ENCODE peak calls at places on chromosomes 1 and 21, in seven cellular contexts. One of them, this sample, is unnamed.
A peak's percentile ranks its signal among the peaks of the same experiment; 100 is the strongest.

GRCh38 chr1:223180803-223181321 is 37.8 kb upstream of the TLR5 start:
- DNase-seq in Peyer's patch: no peak
- DNase-seq in DMS53: no peak
- DNase-seq in stimulated activated CD4-positive, alpha-beta T cell treated with anti-CD3 and anti-CD28 coated beads, TNF-alpha, amount 100 ng/mL, for 1 hour: no peak
- DNase-seq in neural crest cell: no peak
- DNase-seq in EL: no peak
- DNase-seq in AG04450: no peak
- DNase-seq in this sample: no peak

GRCh38 chr1:18241932-18242331 is 134.3 kb downstream of the IGSF21 start:
- DNase-seq in Peyer's patch: no peak
- DNase-seq in DMS53: peak; percentile 60
- DNase-seq in stimulated activated CD4-positive, alpha-beta T cell treated with anti-CD3 and anti-CD28 coated beads, TNF-alpha, amount 100 ng/mL, for 1 hour: no peak
- DNase-seq in neural crest cell: no peak
- DNase-seq in EL: no peak
- DNase-seq in AG04450: no peak
- DNase-seq in this sample: no peak

GRCh38 chr1:50183734-50184133 is 75.0 kb downstream of the ELAVL4 start:
- DNase-seq in Peyer's patch: no peak
- DNase-seq in DMS53: no peak
- DNase-seq in stimulated activated CD4-positive, alpha-beta T cell treated with anti-CD3 and anti-CD28 coated beads, TNF-alpha, amount 100 ng/mL, for 1 hour: no peak
- DNase-seq in neural crest cell: no peak
- DNase-seq in EL: no peak
- DNase-seq in AG04450: no peak
- DNase-seq in this sample: no peak

GRCh38 chr1:76083189-76083588 is 8.6 kb downstream of the ST6GALNAC3 start:
- DNase-seq in Peyer's patch: no peak
- DNase-seq in DMS53: no peak
- DNase-seq in stimulated activated CD4-positive, alpha-beta T cell treated with anti-CD3 and anti-CD28 coated beads, TNF-alpha, amount 100 ng/mL, for 1 hour: no peak
- DNase-seq in neural crest cell: no peak
- DNase-seq in EL: no peak
- DNase-seq in AG04450: no peak
- DNase-seq in this sample: no peak

GRCh38 chr1:229664133-229664689 is 38.2 kb downstream of the URB2 start:
- DNase-seq in Peyer's patch: no peak
- DNase-seq in DMS53: no peak
- DNase-seq in stimulated activated CD4-positive, alpha-beta T cell treated with anti-CD3 and anti-CD28 coated beads, TNF-alpha, amount 100 ng/mL, for 1 hour: peak; percentile 62
- DNase-seq in neural crest cell: no peak
- DNase-seq in EL: peak; percentile 59
- DNase-seq in AG04450: no peak
- DNase-seq in this sample: peak; percentile 49

GRCh38 chr1:63818567-63819340 is 44.9 kb downstream of the ROR1 start:
- DNase-seq in Peyer's patch: no peak
- DNase-seq in DMS53: no peak
- DNase-seq in stimulated activated CD4-positive, alpha-beta T cell treated with anti-CD3 and anti-CD28 coated beads, TNF-alpha, amount 100 ng/mL, for 1 hour: no peak
- DNase-seq in neural crest cell: no peak
- DNase-seq in EL: no peak
- DNase-seq in AG04450: no peak
- DNase-seq in this sample: no peak

GRCh38 chr21:45410865-45411809 is 6.2 kb downstream of the COL18A1 start:
- DNase-seq in Peyer's patch: no peak
- DNase-seq in DMS53: no peak
- DNase-seq in stimulated activated CD4-positive, alpha-beta T cell treated with anti-CD3 and anti-CD28 coated beads, TNF-alpha, amount 100 ng/mL, for 1 hour: no peak
- DNase-seq in neural crest cell: no peak
- DNase-seq in EL: no peak
- DNase-seq in AG04450: no peak
- DNase-seq in this sample: no peak

GRCh38 chr1:247362074-247362597 is 30.5 kb upstream of the ZNF496 start:
- DNase-seq in Peyer's patch: no peak
- DNase-seq in DMS53: peak; percentile 26
- DNase-seq in stimulated activated CD4-positive, alpha-beta T cell treated with anti-CD3 and anti-CD28 coated beads, TNF-alpha, amount 100 ng/mL, for 1 hour: no peak
- DNase-seq in neural crest cell: no peak
- DNase-seq in EL: no peak
- DNase-seq in AG04450: no peak
- DNase-seq in this sample: no peak

GRCh38 chr1:34113887-34114286 is 51.1 kb downstream of the CSMD2 start:
- DNase-seq in Peyer's patch: no peak
- DNase-seq in DMS53: peak; percentile 70
- DNase-seq in stimulated activated CD4-positive, alpha-beta T cell treated with anti-CD3 and anti-CD28 coated beads, TNF-alpha, amount 100 ng/mL, for 1 hour: no peak
- DNase-seq in neural crest cell: no peak
- DNase-seq in EL: no peak
- DNase-seq in AG04450: no peak
- DNase-seq in this sample: no peak

GRCh38 chr1:22816803-22817202 is 106.2 kb downstream of the EPHB2 start:
- DNase-seq in Peyer's patch: no peak
- DNase-seq in DMS53: no peak
- DNase-seq in stimulated activated CD4-positive, alpha-beta T cell treated with anti-CD3 and anti-CD28 coated beads, TNF-alpha, amount 100 ng/mL, for 1 hour: no peak
- DNase-seq in neural crest cell: no peak
- DNase-seq in EL: no peak
- DNase-seq in AG04450: no peak
- DNase-seq in this sample: no peak

GRCh38 chr1:80054129-80054528 is 1047.6 kb upstream of the ADGRL4 start:
- DNase-seq in Peyer's patch: no peak
- DNase-seq in DMS53: peak; percentile 100
- DNase-seq in stimulated activated CD4-positive, alpha-beta T cell treated with anti-CD3 and anti-CD28 coated beads, TNF-alpha, amount 100 ng/mL, for 1 hour: no peak
- DNase-seq in neural crest cell: no peak
- DNase-seq in EL: peak; percentile 77
- DNase-seq in AG04450: peak; percentile 41
- DNase-seq in this sample: no peak

GRCh38 chr1:25086518-25087079 is 145.7 kb downstream of the SYF2 start:
- DNase-seq in Peyer's patch: no peak
- DNase-seq in DMS53: no peak
- DNase-seq in stimulated activated CD4-positive, alpha-beta T cell treated with anti-CD3 and anti-CD28 coated beads, TNF-alpha, amount 100 ng/mL, for 1 hour: no peak
- DNase-seq in neural crest cell: no peak
- DNase-seq in EL: no peak
- DNase-seq in AG04450: no peak
- DNase-seq in this sample: no peak

GRCh38 chr1:28865997-28866650 is 48.2 kb upstream of the EPB41 start:
- DNase-seq in Peyer's patch: no peak
- DNase-seq in DMS53: no peak
- DNase-seq in stimulated activated CD4-positive, alpha-beta T cell treated with anti-CD3 and anti-CD28 coated beads, TNF-alpha, amount 100 ng/mL, for 1 hour: no peak
- DNase-seq in neural crest cell: no peak
- DNase-seq in EL: no peak
- DNase-seq in AG04450: no peak
- DNase-seq in this sample: no peak

GRCh38 chr1:119633575-119634325 is 14.3 kb downstream of the ZNF697 start:
- DNase-seq in Peyer's patch: no peak
- DNase-seq in DMS53: no peak
- DNase-seq in stimulated activated CD4-positive, alpha-beta T cell treated with anti-CD3 and anti-CD28 coated beads, TNF-alpha, amount 100 ng/mL, for 1 hour: no peak
- DNase-seq in neural crest cell: no peak
- DNase-seq in EL: no peak
- DNase-seq in AG04450: no peak
- DNase-seq in this sample: no peak

GRCh38 chr1:182888736-182889531 is 49.8 kb downstream of the DHX9 start:
- DNase-seq in Peyer's patch: no peak
- DNase-seq in DMS53: no peak
- DNase-seq in stimulated activated CD4-positive, alpha-beta T cell treated with anti-CD3 and anti-CD28 coated beads, TNF-alpha, amount 100 ng/mL, for 1 hour: no peak
- DNase-seq in neural crest cell: no peak
- DNase-seq in EL: peak; percentile 16
- DNase-seq in AG04450: no peak
- DNase-seq in this sample: no peak

GRCh38 chr1:38758824-38759223 is 100.7 kb downstream of the RRAGC start:
- DNase-seq in Peyer's patch: no peak
- DNase-seq in DMS53: no peak
- DNase-seq in stimulated activated CD4-positive, alpha-beta T cell treated with anti-CD3 and anti-CD28 coated beads, TNF-alpha, amount 100 ng/mL, for 1 hour: no peak
- DNase-seq in neural crest cell: no peak
- DNase-seq in EL: no peak
- DNase-seq in AG04450: no peak
- DNase-seq in this sample: no peak

GRCh38 chr1:212797681-212798080 is 6.0 kb downstream of the TATDN3 start:
- DNase-seq in Peyer's patch: no peak
- DNase-seq in DMS53: no peak
- DNase-seq in stimulated activated CD4-positive, alpha-beta T cell treated with anti-CD3 and anti-CD28 coated beads, TNF-alpha, amount 100 ng/mL, for 1 hour: no peak
- DNase-seq in neural crest cell: no peak
- DNase-seq in EL: peak; percentile 66
- DNase-seq in AG04450: no peak
- DNase-seq in this sample: no peak

GRCh38 chr1:14380408-14380807 is 218.1 kb upstream of the KAZN start:
- DNase-seq in Peyer's patch: no peak
- DNase-seq in DMS53: no peak
- DNase-seq in stimulated activated CD4-positive, alpha-beta T cell treated with anti-CD3 and anti-CD28 coated beads, TNF-alpha, amount 100 ng/mL, for 1 hour: no peak
- DNase-seq in neural crest cell: no peak
- DNase-seq in EL: no peak
- DNase-seq in AG04450: no peak
- DNase-seq in this sample: no peak

GRCh38 chr1:231040800-231041704 is 998 bp upstream of the FAM89A start:
- DNase-seq in Peyer's patch: no peak
- DNase-seq in DMS53: peak; percentile 31
- DNase-seq in stimulated activated CD4-positive, alpha-beta T cell treated with anti-CD3 and anti-CD28 coated beads, TNF-alpha, amount 100 ng/mL, for 1 hour: no peak
- DNase-seq in neural crest cell: no peak
- DNase-seq in EL: no peak
- DNase-seq in AG04450: no peak
- DNase-seq in this sample: no peak

GRCh38 chr1:44835738-44836675 is 7.0 kb downstream of the PTCH2 start:
- DNase-seq in Peyer's patch: peak; percentile 86
- DNase-seq in DMS53: peak; percentile 91
- DNase-seq in stimulated activated CD4-positive, alpha-beta T cell treated with anti-CD3 and anti-CD28 coated beads, TNF-alpha, amount 100 ng/mL, for 1 hour: peak; percentile 67
- DNase-seq in neural crest cell: peak; percentile 90
- DNase-seq in EL: peak; percentile 80
- DNase-seq in AG04450: peak; percentile 57
- DNase-seq in this sample: peak; percentile 78

GRCh38 chr1:107899655-107900054 is 65.3 kb downstream of the VAV3 start:
- DNase-seq in Peyer's patch: no peak
- DNase-seq in DMS53: no peak
- DNase-seq in stimulated activated CD4-positive, alpha-beta T cell treated with anti-CD3 and anti-CD28 coated beads, TNF-alpha, amount 100 ng/mL, for 1 hour: no peak
- DNase-seq in neural crest cell: no peak
- DNase-seq in EL: no peak
- DNase-seq in AG04450: no peak
- DNase-seq in this sample: no peak

GRCh38 chr1:224212618-224213037 is 29.6 kb downstream of the DEGS1 start:
- DNase-seq in Peyer's patch: peak; percentile 74
- DNase-seq in DMS53: peak; percentile 72
- DNase-seq in stimulated activated CD4-positive, alpha-beta T cell treated with anti-CD3 and anti-CD28 coated beads, TNF-alpha, amount 100 ng/mL, for 1 hour: no peak
- DNase-seq in neural crest cell: no peak
- DNase-seq in EL: no peak
- DNase-seq in AG04450: no peak
- DNase-seq in this sample: no peak

GRCh38 chr1:166947398-166948043 is 27.8 kb downstream of the ILDR2 start:
- DNase-seq in Peyer's patch: no peak
- DNase-seq in DMS53: peak; percentile 76
- DNase-seq in stimulated activated CD4-positive, alpha-beta T cell treated with anti-CD3 and anti-CD28 coated beads, TNF-alpha, amount 100 ng/mL, for 1 hour: no peak
- DNase-seq in neural crest cell: peak; percentile 83
- DNase-seq in EL: peak; percentile 68
- DNase-seq in AG04450: no peak
- DNase-seq in this sample: no peak

GRCh38 chr1:50332941-50333594 is 90.2 kb downstream of the DMRTA2 start:
- DNase-seq in Peyer's patch: peak; percentile 84
- DNase-seq in DMS53: peak; percentile 92
- DNase-seq in stimulated activated CD4-positive, alpha-beta T cell treated with anti-CD3 and anti-CD28 coated beads, TNF-alpha, amount 100 ng/mL, for 1 hour: no peak
- DNase-seq in neural crest cell: peak; percentile 69
- DNase-seq in EL: peak; percentile 54
- DNase-seq in AG04450: no peak
- DNase-seq in this sample: peak; percentile 23

GRCh38 chr1:246198141-246198820 is 308.8 kb downstream of the SMYD3 start:
- DNase-seq in Peyer's patch: no peak
- DNase-seq in DMS53: no peak
- DNase-seq in stimulated activated CD4-positive, alpha-beta T cell treated with anti-CD3 and anti-CD28 coated beads, TNF-alpha, amount 100 ng/mL, for 1 hour: no peak
- DNase-seq in neural crest cell: no peak
- DNase-seq in EL: no peak
- DNase-seq in AG04450: no peak
- DNase-seq in this sample: no peak

GRCh38 chr1:66725885-66726665 is 26.2 kb upstream of the DYNLT5 start:
- DNase-seq in Peyer's patch: no peak
- DNase-seq in DMS53: peak; percentile 96
- DNase-seq in stimulated activated CD4-positive, alpha-beta T cell treated with anti-CD3 and anti-CD28 coated beads, TNF-alpha, amount 100 ng/mL, for 1 hour: peak; percentile 9
- DNase-seq in neural crest cell: peak; percentile 55
- DNase-seq in EL: peak; percentile 70
- DNase-seq in AG04450: peak; percentile 41
- DNase-seq in this sample: peak; percentile 29

GRCh38 chr21:36381841-36382589 is 3.2 kb upstream of the CHAF1B start:
- DNase-seq in Peyer's patch: no peak
- DNase-seq in DMS53: peak; percentile 7
- DNase-seq in stimulated activated CD4-positive, alpha-beta T cell treated with anti-CD3 and anti-CD28 coated beads, TNF-alpha, amount 100 ng/mL, for 1 hour: no peak
- DNase-seq in neural crest cell: no peak
- DNase-seq in EL: no peak
- DNase-seq in AG04450: no peak
- DNase-seq in this sample: no peak

GRCh38 chr1:228082975-228083870 is 715 bp downstream of the ARF1 start:
- DNase-seq in Peyer's patch: peak; percentile 76
- DNase-seq in DMS53: peak; percentile 77
- DNase-seq in stimulated activated CD4-positive, alpha-beta T cell treated with anti-CD3 and anti-CD28 coated beads, TNF-alpha, amount 100 ng/mL, for 1 hour: no peak
- DNase-seq in neural crest cell: no peak
- DNase-seq in EL: peak; percentile 35
- DNase-seq in AG04450: no peak
- DNase-seq in this sample: no peak

GRCh38 chr1:155322571-155322952 is 1.9 kb downstream of the RUSC1 start:
- DNase-seq in Peyer's patch: no peak
- DNase-seq in DMS53: peak; percentile 59
- DNase-seq in stimulated activated CD4-positive, alpha-beta T cell treated with anti-CD3 and anti-CD28 coated beads, TNF-alpha, amount 100 ng/mL, for 1 hour: no peak
- DNase-seq in neural crest cell: peak; percentile 40
- DNase-seq in EL: peak; percentile 63
- DNase-seq in AG04450: no peak
- DNase-seq in this sample: no peak

GRCh38 chr1:227828773-227829172 is 13.3 kb downstream of the PRSS38 start:
- DNase-seq in Peyer's patch: no peak
- DNase-seq in DMS53: no peak
- DNase-seq in stimulated activated CD4-positive, alpha-beta T cell treated with anti-CD3 and anti-CD28 coated beads, TNF-alpha, amount 100 ng/mL, for 1 hour: no peak
- DNase-seq in neural crest cell: no peak
- DNase-seq in EL: no peak
- DNase-seq in AG04450: no peak
- DNase-seq in this sample: no peak